ENCODE peak calls at places on chromosomes 3 and 15, in four cellular contexts. W, B, Q and O are unnamed samples.
A peak's percentile ranks its signal among the peaks of the same experiment; 100 is the strongest.

GRCh38 chr3:153210660-153211059 is 48.6 kb downstream of the RAP2B start:
- DNase-seq in Q (no peak), B (no peak), W (no peak), O (no peak)

GRCh38 chr15:60396964-60397771 is 618 bp downstream of the ANXA2 start:
- DNase-seq in Q (peak; percentile 85), W (no peak), B (peak; percentile 53), O (peak; percentile 64)

GRCh38 chr3:186220886-186221285 is 112.0 kb upstream of the ETV5 start:
- DNase-seq in B (no peak), W (no peak), Q (no peak), O (peak; percentile 35)

GRCh38 chr15:31236184-31237041 is 90.2 kb upstream of the KLF13 start:
- DNase-seq in Q (peak; percentile 63), B (no peak), W (peak; percentile 64), O (no peak)

GRCh38 chr3:72976182-72976825 is 20.3 kb upstream of the PPP4R2 start:
- DNase-seq in B (no peak), W (no peak), Q (no peak), O (no peak)

GRCh38 chr15:74402873-74403589 is 30.7 kb downstream of the SEMA7A start:
- DNase-seq in B (peak; percentile 82), W (no peak), Q (no peak), O (no peak)

GRCh38 chr3:117488983-117489382 is 779.4 kb downstream of the TUSC7 start:
- DNase-seq in B (no peak), Q (no peak), W (no peak), O (no peak)

GRCh38 chr3:57518276-57518914 is 25.7 kb downstream of the DNAH12 start:
- DNase-seq in B (no peak), W (no peak), Q (no peak), O (no peak)

GRCh38 chr3:196216081-196216564 is at the start of gene SLC51A:
- DNase-seq in Q (no peak), B (no peak), W (no peak), O (peak; percentile 64)

GRCh38 chr3:15055019-15055557 is 10.0 kb downstream of the MRPS25 start:
- DNase-seq in B (peak; percentile 54), W (no peak), Q (no peak), O (no peak)

GRCh38 chr15:90481023-90481422 is 48.7 kb upstream of the CRTC3 start:
- DNase-seq in B (no peak), Q (no peak), W (no peak), O (no peak)

GRCh38 chr3:42314411-42314810 is 48.4 kb upstream of the CCK start:
- DNase-seq in Q (no peak), B (no peak), W (no peak), O (no peak)

GRCh38 chr3:184453296-184453695 is 73.4 kb downstream of the CHRD start:
- DNase-seq in Q (no peak), B (no peak), W (no peak), O (no peak)

GRCh38 chr3:137766069-137766960 is 2.2 kb downstream of the SOX14 start:
- DNase-seq in B (no peak), W (no peak), Q (no peak), O (peak; percentile 59)

GRCh38 chr3:20924646-20925395 is 738.8 kb upstream of the SGO1 start:
- DNase-seq in Q (no peak), B (no peak), W (no peak), O (no peak)

GRCh38 chr15:55774113-55774970 is 31.4 kb upstream of the PRTG start:
- DNase-seq in Q (peak; percentile 59), W (peak; percentile 33), B (no peak), O (peak; percentile 84)

GRCh38 chr3:139718415-139718814 is 40.6 kb upstream of the NMNAT3 start:
- DNase-seq in Q (peak; percentile 27), B (no peak), W (peak; percentile 18), O (peak; percentile 60)

GRCh38 chr3:99866167-99866810 is 48.6 kb downstream of the CMSS1 start:
- DNase-seq in W (no peak), B (peak; percentile 41), Q (no peak), O (no peak)

GRCh38 chr15:66472176-66472999 is 25.2 kb downstream of the SNAPC5 start:
- DNase-seq in B (peak; percentile 78), W (peak; percentile 35), Q (no peak), O (no peak)
- TF ChIP-seq CBFB in B (no peak), W (no peak), Q (no peak), O (no peak)

GRCh38 chr3:46538803-46539442 is 27.2 kb downstream of the LRRC2 start:
- DNase-seq in W (no peak), B (peak; percentile 97), Q (no peak), O (no peak)
- TF ChIP-seq CBFB in W (no peak), B (peak; percentile 89), Q (no peak), O (no peak)

GRCh38 chr15:71357357-71357756 is 242.1 kb downstream of the THSD4 start:
- DNase-seq in W (no peak), B (no peak), Q (no peak), O (no peak)
- TF ChIP-seq CBFB in W (no peak), B (no peak), Q (no peak), O (no peak)

DNA sequence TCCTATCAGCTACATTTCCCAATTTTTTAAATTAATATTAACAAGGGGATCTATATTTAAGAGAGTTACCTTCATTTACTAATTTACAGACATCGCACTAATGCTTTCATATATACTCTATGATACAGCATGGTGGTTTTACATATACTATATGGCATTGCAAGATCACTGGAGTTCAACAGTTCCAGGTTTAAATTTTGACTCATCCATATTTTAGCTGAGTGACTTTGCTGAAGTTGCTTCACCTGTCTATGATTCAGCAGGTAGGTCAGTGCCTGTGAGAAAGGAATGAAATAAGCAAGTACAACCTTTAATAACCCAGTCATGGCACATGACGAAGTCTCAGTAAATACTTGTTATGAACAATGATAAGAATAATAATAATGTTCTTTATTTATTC is 211.1 kb downstream of the P3H2 start:
- DNase-seq in B (no peak), W (no peak), Q (no peak), O (no peak)
- TF ChIP-seq CBFB in B (no peak), W (no peak), Q (no peak), O (no peak)

DNA sequence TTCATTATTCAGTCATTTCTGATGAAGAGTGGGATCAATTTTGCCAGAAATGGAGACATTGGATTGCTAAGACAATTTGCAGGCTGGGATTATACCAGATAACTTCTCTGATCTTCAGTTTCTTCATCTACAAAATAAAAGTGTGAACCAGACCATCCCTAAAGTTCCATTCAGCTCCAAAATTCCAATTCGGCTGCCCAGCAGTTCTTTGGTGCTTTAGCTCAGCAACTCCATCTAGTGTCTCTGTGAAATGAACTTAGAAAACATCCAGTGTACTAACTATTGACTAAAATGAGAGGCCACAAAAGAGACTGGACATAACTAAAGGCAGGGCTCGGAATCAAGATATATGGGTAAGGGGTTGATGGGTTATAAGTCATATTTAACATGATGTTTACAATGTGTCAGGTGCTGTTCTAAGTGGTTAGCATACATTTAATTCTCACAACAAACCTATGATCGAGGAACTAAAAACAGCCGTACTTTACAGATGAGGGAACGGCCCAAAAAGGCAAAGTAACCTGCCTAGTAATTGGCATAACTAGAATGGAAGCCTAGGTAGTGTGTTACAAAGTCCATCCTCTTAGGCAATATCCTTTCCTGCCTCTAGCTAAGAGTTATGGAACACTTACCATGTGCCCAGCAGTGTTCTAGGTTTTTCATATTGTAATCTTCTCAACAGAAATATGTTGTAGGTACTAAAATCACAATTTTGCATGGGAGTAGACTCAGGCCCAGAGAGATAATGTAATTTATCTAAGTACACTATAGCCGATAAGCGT is 17.0 kb downstream of the THAP10 start:
- DNase-seq in W (no peak), Q (no peak), B (no peak), O (no peak)
- TF ChIP-seq CBFB in W (no peak), Q (no peak), B (no peak), O (no peak)

GRCh38 chr3:45599984-45600650 is 5.6 kb downstream of the LIMD1 start:
- DNase-seq in W (peak; percentile 16), B (no peak), Q (no peak), O (no peak)
- TF ChIP-seq CBFB in W (no peak), B (no peak), Q (no peak), O (no peak)

DNA sequence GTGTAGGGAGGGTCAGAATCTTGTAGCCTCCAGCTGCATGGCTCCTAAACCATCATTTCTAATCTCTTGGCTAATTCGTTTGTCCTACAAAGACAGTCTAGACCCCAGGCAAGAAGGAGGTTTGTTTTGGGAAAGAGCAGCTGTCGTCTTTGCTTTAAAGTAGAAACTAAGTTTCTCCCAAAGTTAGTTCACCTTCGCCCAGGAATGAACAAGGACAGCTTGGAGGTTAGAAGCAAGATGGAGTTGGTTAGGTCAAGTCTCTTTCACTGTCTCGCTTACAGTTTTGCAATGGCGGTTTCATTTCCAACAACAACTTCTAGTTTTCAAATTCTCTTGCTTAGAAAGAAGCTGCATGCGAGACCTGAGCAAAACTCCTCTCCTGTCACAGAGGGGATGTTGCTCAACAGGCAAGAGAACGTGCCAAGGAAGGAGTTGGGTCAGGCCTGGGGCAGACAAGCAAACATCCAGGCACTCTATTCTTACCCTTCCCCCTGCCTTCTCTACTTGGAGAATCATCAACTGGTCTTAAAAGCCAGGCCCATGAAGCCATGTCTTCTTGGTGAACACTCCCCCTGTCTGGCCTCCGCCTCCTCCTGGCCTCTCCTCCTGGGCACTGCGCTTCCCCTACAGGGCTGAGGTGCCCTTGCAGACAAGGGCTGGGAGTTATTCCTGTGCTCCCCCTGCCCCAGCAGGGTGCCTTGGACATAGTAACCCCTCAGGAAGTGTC is 57.6 kb downstream of the TMEM44 start:
- DNase-seq in W (no peak), Q (peak; percentile 21), B (no peak), O (peak; percentile 33)
- TF ChIP-seq CBFB in W (no peak), Q (no peak), B (no peak), O (no peak)

GRCh38 chr3:85821130-85821756 is 862.5 kb downstream of the CADM2 start:
- DNase-seq in Q (no peak), B (no peak), W (peak; percentile 23), O (peak; percentile 59)
- TF ChIP-seq CBFB in Q (no peak), B (no peak), W (no peak), O (no peak)